ENCODE peak calls at places on chromosomes 7 and 10, in eight cellular contexts. A is GM23338, L is hepatocyte, G is stomach, B is uterus, I is astrocyte, E is endodermal cell, U is left ventricle myocardium inferior. W is an unnamed sample.

GRCh38 chr7:130982160-130982638 is 248.2 kb upstream of the KLF14 start:
- DNase-seq in A (peak; percentile 87), U (no peak), G (no peak), L (peak; percentile 49), B (no peak), I (peak; percentile 53), E (no peak), W (no peak)

GRCh38 chr10:61895898-61896605 is 5.4 kb upstream of the ARID5B start:
- DNase-seq in B (no peak), G (no peak), L (no peak), U (no peak), E (no peak), I (no peak), A (no peak), W (no peak)

GRCh38 chr7:22627136-22627535 is 99.9 kb upstream of the IL6 start:
- DNase-seq in L (no peak), U (no peak), G (no peak), E (no peak), A (no peak), B (no peak), I (peak; percentile 93), W (no peak)

GRCh38 chr10:89685932-89686331 is 15.5 kb upstream of the KIF20B start:
- DNase-seq in I (no peak), E (no peak), G (no peak), L (no peak), U (no peak), B (no peak), A (peak; percentile 16), W (no peak)

GRCh38 chr10:60170250-60170649 is 219.4 kb downstream of the ANK3 start:
- DNase-seq in U (no peak), I (no peak), B (no peak), A (no peak), G (no peak), E (no peak), L (peak; percentile 24), W (no peak)

GRCh38 chr7:64184376-64184775 is 22.6 kb upstream of the ZNF735 start:
- DNase-seq in L (no peak), B (no peak), A (no peak), G (no peak), U (no peak), I (no peak), E (no peak), W (no peak)

GRCh38 chr7:5629941-5630340 is 151.5 kb downstream of the RNF216 start:
- DNase-seq in A (no peak), G (no peak), I (peak; percentile 64), E (peak; percentile 67), U (no peak), L (no peak), B (no peak), W (no peak)

GRCh38 chr7:33062023-33062781 is at the start of gene NT5C3A:
- DNase-seq in I (no peak), U (no peak), G (peak; percentile 38), L (peak; percentile 63), E (peak; percentile 77), B (no peak), A (peak; percentile 64), W (peak; percentile 72)

GRCh38 chr10:18260308-18260971 is 120.2 kb downstream of the CACNB2 start:
- DNase-seq in I (no peak), E (peak; percentile 54), G (no peak), L (no peak), A (peak; percentile 33), B (no peak), U (no peak), W (no peak)

GRCh38 chr10:30639946-30640786 is 10.6 kb upstream of the LYZL2 start:
- DNase-seq in A (peak; percentile 76), G (no peak), E (no peak), L (peak; percentile 69), I (peak; percentile 36), B (no peak), U (no peak), W (no peak)

GRCh38 chr10:97109562-97109961 is 76.2 kb downstream of the SLIT1 start:
- DNase-seq in G (no peak), L (no peak), U (no peak), A (no peak), I (no peak), E (peak; percentile 41), B (no peak), W (no peak)

GRCh38 chr7:84613411-84613810 is 418.8 kb upstream of the SEMA3A start:
- DNase-seq in U (no peak), G (no peak), A (no peak), B (no peak), E (no peak), L (no peak), I (no peak), W (no peak)

GRCh38 chr10:77921395-77921794 is 5.2 kb downstream of the DLG5 start:
- DNase-seq in G (no peak), U (no peak), E (no peak), A (no peak), B (no peak), L (no peak), I (no peak), W (no peak)

GRCh38 chr7:28203498-28204240 is 23.1 kb upstream of the JAZF1 start:
- DNase-seq in U (no peak), G (no peak), E (no peak), B (no peak), A (no peak), I (peak; percentile 41), L (no peak), W (no peak)

GRCh38 chr7:80078882-80079281 is 55.7 kb upstream of the GNAI1 start:
- DNase-seq in L (no peak), E (no peak), B (no peak), G (no peak), A (no peak), U (no peak), I (no peak), W (no peak)

GRCh38 chr10:76297787-76298281 is 866.4 kb downstream of the LRMDA start:
- DNase-seq in G (peak; percentile 57), A (no peak), I (no peak), L (peak; percentile 67), E (no peak), U (no peak), B (no peak), W (no peak)

GRCh38 chr7:80823066-80823465 is 95.8 kb downstream of the SEMA3C start:
- DNase-seq in I (no peak), G (no peak), L (no peak), E (no peak), U (no peak), B (no peak), A (no peak), W (no peak)

GRCh38 chr10:24790073-24790472 is 66.4 kb upstream of the ARHGAP21 start:
- DNase-seq in G (no peak), U (no peak), B (no peak), I (no peak), A (no peak), E (no peak), L (no peak), W (no peak)

GRCh38 chr7:140006600-140006999 is 56.2 kb downstream of the PARP12 start:
- DNase-seq in I (no peak), G (no peak), B (no peak), L (no peak), U (no peak), E (no peak), A (no peak), W (no peak)

GRCh38 chr7:139936760-139937310 is 107.8 kb downstream of the TBXAS1 start:
- DNase-seq in E (no peak), A (no peak), U (no peak), I (peak; percentile 86), B (peak; percentile 20), G (no peak), L (peak; percentile 67), W (no peak)

GRCh38 chr7:114922151-114922651 is 307 bp downstream of the MDFIC start:
- DNase-seq in B (peak; percentile 72), L (peak; percentile 75), U (peak; percentile 64), A (peak; percentile 59), E (peak; percentile 85), I (no peak), G (peak; percentile 41), W (peak; percentile 57)

GRCh38 chr10:7626283-7626682 is 40.5 kb downstream of the ITIH5 start:
- DNase-seq in E (no peak), U (no peak), A (no peak), G (no peak), I (no peak), B (peak; percentile 36), L (no peak), W (no peak)

DNA sequence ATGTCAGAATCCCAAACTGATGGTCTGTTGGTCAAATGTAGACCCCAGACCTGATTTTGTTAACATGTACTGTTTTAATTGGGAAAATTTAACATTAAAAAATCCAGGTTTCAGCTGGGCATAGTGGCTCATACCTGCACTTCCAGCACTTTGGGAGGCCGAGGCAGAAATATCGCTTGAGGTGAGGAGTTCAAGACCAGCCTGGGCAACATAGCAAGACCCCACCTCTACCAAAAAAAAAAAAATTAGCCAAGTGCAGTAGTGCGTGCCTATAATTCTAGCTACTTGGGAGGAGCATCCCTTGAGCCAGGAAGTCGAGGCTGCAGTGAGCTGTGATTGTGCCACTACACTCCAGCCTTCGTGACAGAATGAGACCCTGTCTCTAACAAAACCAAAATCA is 15.9 kb upstream of the CAMK2G start:
- DNase-seq in A (no peak), I (no peak), G (no peak), L (no peak), U (no peak), B (no peak), E (no peak), W (no peak)
- H3K27ac ChIP-seq in A (no peak overlapping the region), I (no peak overlapping the region), G (no peak overlapping the region), L (no peak overlapping the region), U (no peak overlapping the region), B (no peak overlapping the region), E (no peak overlapping the region), W (no peak overlapping the region)

DNA sequence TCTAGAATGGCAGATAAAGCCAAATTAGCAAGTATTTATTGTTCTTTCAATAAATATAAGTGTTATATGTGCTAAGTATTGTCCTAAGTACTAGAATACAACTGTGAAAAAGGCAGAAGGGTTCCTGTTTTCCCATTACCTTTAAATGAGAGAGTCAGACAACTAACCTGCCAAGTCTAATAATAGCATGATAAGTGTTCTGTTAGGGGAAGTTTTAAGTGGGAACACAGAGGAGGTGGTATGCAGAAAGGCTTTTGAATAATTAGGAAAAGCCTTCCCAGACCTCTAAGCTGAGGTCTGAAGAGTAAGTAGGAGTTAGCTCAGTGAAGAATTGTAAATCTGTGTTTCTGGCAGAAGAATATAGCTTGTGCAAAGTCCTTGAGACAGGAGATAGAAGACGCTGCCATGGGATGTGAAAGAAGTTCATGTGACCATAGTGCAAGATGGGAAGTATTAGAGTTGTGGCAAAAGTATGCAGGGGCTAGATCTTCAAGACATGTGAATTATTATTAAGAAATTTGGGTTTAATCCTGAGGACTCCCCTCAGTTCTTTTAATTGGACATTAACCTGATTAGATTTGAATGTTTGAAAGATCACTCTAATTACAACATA is 12.5 kb downstream of the SHOC2 start:
- DNase-seq in G (no peak), L (no peak), B (no peak), I (no peak), A (no peak), U (no peak), E (no peak), W (no peak)
- TF ChIP-seq CTCF in G (no peak), L (no peak), B (no peak), I (no peak), A (no peak), U (no peak), E (no peak), W (no peak)

GRCh38 chr10:10209152-10209551 is 808.5 kb upstream of the CELF2 start:
- DNase-seq in I (peak; percentile 2), G (no peak), A (no peak), E (no peak), L (peak; percentile 59), B (peak; percentile 51), U (peak; percentile 15), W (peak; percentile 18)
- H3K27ac ChIP-seq in I (no peak overlapping the region), G (no peak overlapping the region), A (no peak overlapping the region), E (no peak overlapping the region), L (peak overlapping the region; percentile 36), B (peak overlapping the region; percentile 61), U (no peak overlapping the region), W (no peak overlapping the region)

GRCh38 chr7:128270799-128271411 is 29.8 kb downstream of the LEP start:
- DNase-seq in U (peak; percentile 27), B (no peak), G (no peak), L (no peak), E (peak; percentile 64), A (peak; percentile 73), I (no peak), W (no peak)
- TF ChIP-seq CTCF in U (peak; percentile 25), B (no peak), G (no peak), L (no peak), E (peak; percentile 42), A (no peak), I (no peak), W (no peak)